ENCODE peak calls at places on chromosome 17, in eight cellular contexts. One of them, this sample, is unnamed.

GRCh38 chr17:2190014-2190413 is 113.6 kb downstream of the SMG6 start:
- DNase-seq in HL-60: no peak
- DNase-seq in T-helper 2 cell treated with Interferon-gamma antibody and Interleukin-4, amounts not matched to agents 5 μg/mL and 100 μg/mL, for 36 hours: no peak
- DNase-seq in activated CD4-positive, CD25-positive, alpha-beta regulatory T cell: no peak
- DNase-seq in stimulated activated naive CD4-positive, alpha-beta T cell: no peak
- DNase-seq in LoVo: no peak
- DNase-seq in activated CD4-positive, alpha-beta T cell treated with anti-CD3 and anti-CD28 coated beads for 24 hours: no peak
- DNase-seq in non-pigmented ciliary epithelial cell: no peak
- DNase-seq in this sample: no peak

GRCh38 chr17:75553553-75554110 is 28.1 kb downstream of the LLGL2 start:
- DNase-seq in HL-60: no peak
- DNase-seq in T-helper 2 cell treated with Interferon-gamma antibody and Interleukin-4, amounts not matched to agents 5 μg/mL and 100 μg/mL, for 36 hours: no peak
- DNase-seq in activated CD4-positive, CD25-positive, alpha-beta regulatory T cell: no peak
- DNase-seq in stimulated activated naive CD4-positive, alpha-beta T cell: no peak
- DNase-seq in LoVo: no peak
- DNase-seq in activated CD4-positive, alpha-beta T cell treated with anti-CD3 and anti-CD28 coated beads for 24 hours: no peak
- DNase-seq in non-pigmented ciliary epithelial cell: no peak
- DNase-seq in this sample: no peak

GRCh38 chr17:56949595-56949994 is 11.3 kb downstream of the COIL start:
- DNase-seq in HL-60: no peak
- DNase-seq in T-helper 2 cell treated with Interferon-gamma antibody and Interleukin-4, amounts not matched to agents 5 μg/mL and 100 μg/mL, for 36 hours: no peak
- DNase-seq in activated CD4-positive, CD25-positive, alpha-beta regulatory T cell: no peak
- DNase-seq in stimulated activated naive CD4-positive, alpha-beta T cell: no peak
- DNase-seq in LoVo: no peak
- DNase-seq in activated CD4-positive, alpha-beta T cell treated with anti-CD3 and anti-CD28 coated beads for 24 hours: no peak
- DNase-seq in non-pigmented ciliary epithelial cell: no peak
- DNase-seq in this sample: no peak

GRCh38 chr17:38674749-38675615 is at the start of gene EPOP:
- DNase-seq in HL-60: peak
- DNase-seq in T-helper 2 cell treated with Interferon-gamma antibody and Interleukin-4, amounts not matched to agents 5 μg/mL and 100 μg/mL, for 36 hours: peak
- DNase-seq in activated CD4-positive, CD25-positive, alpha-beta regulatory T cell: peak
- DNase-seq in stimulated activated naive CD4-positive, alpha-beta T cell: peak
- DNase-seq in LoVo: peak
- DNase-seq in activated CD4-positive, alpha-beta T cell treated with anti-CD3 and anti-CD28 coated beads for 24 hours: peak
- DNase-seq in non-pigmented ciliary epithelial cell: peak
- DNase-seq in this sample: peak

GRCh38 chr17:82009413-82009812 is 13.3 kb downstream of the CENPX start:
- DNase-seq in HL-60: no peak
- DNase-seq in T-helper 2 cell treated with Interferon-gamma antibody and Interleukin-4, amounts not matched to agents 5 μg/mL and 100 μg/mL, for 36 hours: no peak
- DNase-seq in activated CD4-positive, CD25-positive, alpha-beta regulatory T cell: no peak
- DNase-seq in stimulated activated naive CD4-positive, alpha-beta T cell: no peak
- DNase-seq in LoVo: no peak
- DNase-seq in activated CD4-positive, alpha-beta T cell treated with anti-CD3 and anti-CD28 coated beads for 24 hours: no peak
- DNase-seq in non-pigmented ciliary epithelial cell: no peak
- DNase-seq in this sample: no peak

GRCh38 chr17:47957591-47958490 is at the start of gene PRR15L:
- DNase-seq in HL-60: no peak
- DNase-seq in T-helper 2 cell treated with Interferon-gamma antibody and Interleukin-4, amounts not matched to agents 5 μg/mL and 100 μg/mL, for 36 hours: no peak
- DNase-seq in activated CD4-positive, CD25-positive, alpha-beta regulatory T cell: no peak
- DNase-seq in stimulated activated naive CD4-positive, alpha-beta T cell: no peak
- DNase-seq in LoVo: peak
- DNase-seq in activated CD4-positive, alpha-beta T cell treated with anti-CD3 and anti-CD28 coated beads for 24 hours: no peak
- DNase-seq in non-pigmented ciliary epithelial cell: no peak
- DNase-seq in this sample: no peak

GRCh38 chr17:28712037-28712704 is 483 bp upstream of the PROCA1 start:
- DNase-seq in HL-60: peak
- DNase-seq in T-helper 2 cell treated with Interferon-gamma antibody and Interleukin-4, amounts not matched to agents 5 μg/mL and 100 μg/mL, for 36 hours: peak
- DNase-seq in activated CD4-positive, CD25-positive, alpha-beta regulatory T cell: peak
- DNase-seq in stimulated activated naive CD4-positive, alpha-beta T cell: peak
- DNase-seq in LoVo: no peak
- DNase-seq in activated CD4-positive, alpha-beta T cell treated with anti-CD3 and anti-CD28 coated beads for 24 hours: peak
- DNase-seq in non-pigmented ciliary epithelial cell: no peak
- DNase-seq in this sample: no peak

GRCh38 chr17:39781028-39781800 is 43.5 kb downstream of the GRB7 start:
- DNase-seq in HL-60: no peak
- DNase-seq in T-helper 2 cell treated with Interferon-gamma antibody and Interleukin-4, amounts not matched to agents 5 μg/mL and 100 μg/mL, for 36 hours: no peak
- DNase-seq in activated CD4-positive, CD25-positive, alpha-beta regulatory T cell: no peak
- DNase-seq in stimulated activated naive CD4-positive, alpha-beta T cell: no peak
- DNase-seq in LoVo: no peak
- DNase-seq in activated CD4-positive, alpha-beta T cell treated with anti-CD3 and anti-CD28 coated beads for 24 hours: no peak
- DNase-seq in non-pigmented ciliary epithelial cell: no peak
- DNase-seq in this sample: no peak

GRCh38 chr17:57288753-57289121 is 32.4 kb downstream of the MSI2 start:
- DNase-seq in HL-60: no peak
- DNase-seq in T-helper 2 cell treated with Interferon-gamma antibody and Interleukin-4, amounts not matched to agents 5 μg/mL and 100 μg/mL, for 36 hours: no peak
- DNase-seq in activated CD4-positive, CD25-positive, alpha-beta regulatory T cell: no peak
- DNase-seq in stimulated activated naive CD4-positive, alpha-beta T cell: no peak
- DNase-seq in LoVo: no peak
- DNase-seq in activated CD4-positive, alpha-beta T cell treated with anti-CD3 and anti-CD28 coated beads for 24 hours: no peak
- DNase-seq in non-pigmented ciliary epithelial cell: no peak
- DNase-seq in this sample: no peak

GRCh38 chr17:80959330-80960036 is 32.2 kb upstream of the CHMP6 start:
- DNase-seq in HL-60: no peak
- DNase-seq in T-helper 2 cell treated with Interferon-gamma antibody and Interleukin-4, amounts not matched to agents 5 μg/mL and 100 μg/mL, for 36 hours: no peak
- DNase-seq in activated CD4-positive, CD25-positive, alpha-beta regulatory T cell: no peak
- DNase-seq in stimulated activated naive CD4-positive, alpha-beta T cell: no peak
- DNase-seq in LoVo: no peak
- DNase-seq in activated CD4-positive, alpha-beta T cell treated with anti-CD3 and anti-CD28 coated beads for 24 hours: no peak
- DNase-seq in non-pigmented ciliary epithelial cell: no peak
- DNase-seq in this sample: no peak

GRCh38 chr17:82020874-82021727 is 1.6 kb downstream of the CENPX start:
- DNase-seq in HL-60: no peak
- DNase-seq in T-helper 2 cell treated with Interferon-gamma antibody and Interleukin-4, amounts not matched to agents 5 μg/mL and 100 μg/mL, for 36 hours: peak
- DNase-seq in activated CD4-positive, CD25-positive, alpha-beta regulatory T cell: no peak
- DNase-seq in stimulated activated naive CD4-positive, alpha-beta T cell: peak
- DNase-seq in LoVo: peak
- DNase-seq in activated CD4-positive, alpha-beta T cell treated with anti-CD3 and anti-CD28 coated beads for 24 hours: peak
- DNase-seq in non-pigmented ciliary epithelial cell: no peak
- DNase-seq in this sample: no peak

GRCh38 chr17:62791235-62792121 is 16.6 kb downstream of the MARCHF10 start:
- DNase-seq in HL-60: no peak
- DNase-seq in T-helper 2 cell treated with Interferon-gamma antibody and Interleukin-4, amounts not matched to agents 5 μg/mL and 100 μg/mL, for 36 hours: no peak
- DNase-seq in activated CD4-positive, CD25-positive, alpha-beta regulatory T cell: no peak
- DNase-seq in stimulated activated naive CD4-positive, alpha-beta T cell: no peak
- DNase-seq in LoVo: no peak
- DNase-seq in activated CD4-positive, alpha-beta T cell treated with anti-CD3 and anti-CD28 coated beads for 24 hours: no peak
- DNase-seq in non-pigmented ciliary epithelial cell: peak
- DNase-seq in this sample: no peak

GRCh38 chr17:10513284-10514067 is 4.9 kb downstream of the MYH1 start:
- DNase-seq in HL-60: no peak
- DNase-seq in T-helper 2 cell treated with Interferon-gamma antibody and Interleukin-4, amounts not matched to agents 5 μg/mL and 100 μg/mL, for 36 hours: no peak
- DNase-seq in activated CD4-positive, CD25-positive, alpha-beta regulatory T cell: no peak
- DNase-seq in stimulated activated naive CD4-positive, alpha-beta T cell: no peak
- DNase-seq in LoVo: no peak
- DNase-seq in activated CD4-positive, alpha-beta T cell treated with anti-CD3 and anti-CD28 coated beads for 24 hours: no peak
- DNase-seq in non-pigmented ciliary epithelial cell: no peak
- DNase-seq in this sample: no peak

GRCh38 chr17:75065562-75066151 is 18.6 kb downstream of the KCTD2 start:
- DNase-seq in HL-60: no peak
- DNase-seq in T-helper 2 cell treated with Interferon-gamma antibody and Interleukin-4, amounts not matched to agents 5 μg/mL and 100 μg/mL, for 36 hours: no peak
- DNase-seq in activated CD4-positive, CD25-positive, alpha-beta regulatory T cell: no peak
- DNase-seq in stimulated activated naive CD4-positive, alpha-beta T cell: no peak
- DNase-seq in LoVo: no peak
- DNase-seq in activated CD4-positive, alpha-beta T cell treated with anti-CD3 and anti-CD28 coated beads for 24 hours: no peak
- DNase-seq in non-pigmented ciliary epithelial cell: no peak
- DNase-seq in this sample: no peak

GRCh38 chr17:78558181-78558850 is 18.9 kb downstream of the DNAH17 start:
- DNase-seq in HL-60: no peak
- DNase-seq in T-helper 2 cell treated with Interferon-gamma antibody and Interleukin-4, amounts not matched to agents 5 μg/mL and 100 μg/mL, for 36 hours: no peak
- DNase-seq in activated CD4-positive, CD25-positive, alpha-beta regulatory T cell: no peak
- DNase-seq in stimulated activated naive CD4-positive, alpha-beta T cell: no peak
- DNase-seq in LoVo: no peak
- DNase-seq in activated CD4-positive, alpha-beta T cell treated with anti-CD3 and anti-CD28 coated beads for 24 hours: no peak
- DNase-seq in non-pigmented ciliary epithelial cell: no peak
- DNase-seq in this sample: no peak

GRCh38 chr17:39054111-39054645 is 87.0 kb upstream of the FBXO47 start:
- DNase-seq in HL-60: no peak
- DNase-seq in T-helper 2 cell treated with Interferon-gamma antibody and Interleukin-4, amounts not matched to agents 5 μg/mL and 100 μg/mL, for 36 hours: no peak
- DNase-seq in activated CD4-positive, CD25-positive, alpha-beta regulatory T cell: no peak
- DNase-seq in stimulated activated naive CD4-positive, alpha-beta T cell: no peak
- DNase-seq in LoVo: peak
- DNase-seq in activated CD4-positive, alpha-beta T cell treated with anti-CD3 and anti-CD28 coated beads for 24 hours: no peak
- DNase-seq in non-pigmented ciliary epithelial cell: no peak
- DNase-seq in this sample: no peak

GRCh38 chr17:61409301-61410099 is 9.9 kb downstream of the TBX2 start:
- DNase-seq in HL-60: no peak
- DNase-seq in T-helper 2 cell treated with Interferon-gamma antibody and Interleukin-4, amounts not matched to agents 5 μg/mL and 100 μg/mL, for 36 hours: peak
- DNase-seq in activated CD4-positive, CD25-positive, alpha-beta regulatory T cell: no peak
- DNase-seq in stimulated activated naive CD4-positive, alpha-beta T cell: peak
- DNase-seq in LoVo: peak
- DNase-seq in activated CD4-positive, alpha-beta T cell treated with anti-CD3 and anti-CD28 coated beads for 24 hours: no peak
- DNase-seq in non-pigmented ciliary epithelial cell: no peak
- DNase-seq in this sample: no peak

GRCh38 chr17:35127751-35128514 is 6.5 kb downstream of the FNDC8 start:
- DNase-seq in HL-60: no peak
- DNase-seq in T-helper 2 cell treated with Interferon-gamma antibody and Interleukin-4, amounts not matched to agents 5 μg/mL and 100 μg/mL, for 36 hours: no peak
- DNase-seq in activated CD4-positive, CD25-positive, alpha-beta regulatory T cell: no peak
- DNase-seq in stimulated activated naive CD4-positive, alpha-beta T cell: no peak
- DNase-seq in LoVo: no peak
- DNase-seq in activated CD4-positive, alpha-beta T cell treated with anti-CD3 and anti-CD28 coated beads for 24 hours: no peak
- DNase-seq in non-pigmented ciliary epithelial cell: no peak
- DNase-seq in this sample: no peak

GRCh38 chr17:44827863-44828262 is 2.2 kb downstream of the GJC1 start:
- DNase-seq in HL-60: no peak
- DNase-seq in T-helper 2 cell treated with Interferon-gamma antibody and Interleukin-4, amounts not matched to agents 5 μg/mL and 100 μg/mL, for 36 hours: no peak
- DNase-seq in activated CD4-positive, CD25-positive, alpha-beta regulatory T cell: no peak
- DNase-seq in stimulated activated naive CD4-positive, alpha-beta T cell: no peak
- DNase-seq in LoVo: no peak
- DNase-seq in activated CD4-positive, alpha-beta T cell treated with anti-CD3 and anti-CD28 coated beads for 24 hours: no peak
- DNase-seq in non-pigmented ciliary epithelial cell: no peak
- DNase-seq in this sample: no peak